ENCODE peak calls at places on chromosomes 13 and 19, in six cellular contexts. K, P, Y, E, S and B are unnamed samples.

GRCh38 chr13:113724016-113724758 is 34.8 kb upstream of the TMEM255B start:
- DNase-seq in K (no peak), E (no peak), S (peak), P (no peak), Y (no peak), B (no peak)

GRCh38 chr13:104805346-104805745 is 1730.1 kb downstream of the EFNB2 start:
- DNase-seq in S (no peak), P (no peak), E (no peak), Y (no peak), K (no peak), B (no peak)

GRCh38 chr13:75637101-75637774 is 1.1 kb downstream of the LMO7 start:
- DNase-seq in P (no peak), Y (no peak), E (no peak), S (no peak), K (no peak), B (peak)

GRCh38 chr19:28898279-28898678 is 314.7 kb downstream of the UQCRFS1 start:
- DNase-seq in P (no peak), Y (no peak), K (no peak), S (no peak), E (no peak), B (no peak)

GRCh38 chr19:55118401-55118991 is 1.1 kb upstream of the PPP1R12C start:
- DNase-seq in P (no peak), K (no peak), S (peak), E (no peak), Y (peak), B (no peak)

GRCh38 chr19:40523322-40524047 is 53.2 kb upstream of the SHKBP1 start:
- DNase-seq in E (peak), Y (peak), S (peak), K (peak), P (peak), B (peak)

GRCh38 chr13:52783943-52784342 is 44.3 kb upstream of the CNMD start:
- DNase-seq in S (no peak), P (no peak), E (no peak), Y (no peak), K (no peak), B (no peak)

GRCh38 chr19:16456652-16457194 is 15.0 kb downstream of the EPS15L1 start:
- DNase-seq in S (no peak), Y (no peak), P (no peak), K (no peak), E (no peak), B (no peak)

GRCh38 chr19:18230941-18231734 is 4.9 kb upstream of the PDE4C start:
- DNase-seq in K (peak), E (no peak), P (no peak), Y (no peak), S (no peak), B (no peak)

GRCh38 chr13:97325738-97326137 is 103.6 kb downstream of the MBNL2 start:
- DNase-seq in Y (no peak), K (no peak), S (no peak), E (no peak), P (no peak), B (no peak)